ENCODE peak calls at places on chromosomes 6 and 20, in seven cellular contexts. D is cardiac fibroblast, G is A549, Q is mammary epithelial cell, S is endothelial cell, O is AG04449, X is K562. A is an unnamed sample.

GRCh38 chr6:137724495-137725211 is 142.4 kb upstream of the TNFAIP3 start:
- DNase-seq in O (no peak), G (no peak), S (no peak), D (no peak), X (no peak), Q (no peak), A (no peak)

GRCh38 chr6:170152111-170152926 is 138.6 kb downstream of the DLL1 start:
- DNase-seq in S (peak; percentile 30), D (no peak), G (no peak), O (no peak), X (no peak), Q (no peak), A (no peak)

GRCh38 chr20:39778847-39779641 is 816.9 kb downstream of the DHX35 start:
- DNase-seq in S (no peak), X (no peak), O (no peak), Q (no peak), D (no peak), G (no peak), A (no peak)

GRCh38 chr6:19153270-19153980 is 683.7 kb upstream of the ID4 start:
- DNase-seq in D (peak; percentile 20), G (no peak), X (no peak), S (no peak), Q (peak; percentile 3), O (no peak), A (no peak)

GRCh38 chr6:156396791-156397418 is 380.3 kb upstream of the ARID1B start:
- DNase-seq in S (no peak), X (no peak), Q (no peak), G (no peak), O (no peak), D (no peak), A (peak; percentile 16)

GRCh38 chr6:113856571-113857564 is at the start of gene MARCKS:
- DNase-seq in G (peak; percentile 80), D (peak; percentile 93), X (peak; percentile 67), O (no peak), S (peak; percentile 88), Q (peak; percentile 89), A (peak; percentile 84)

GRCh38 chr6:9101920-9102319 is 666.6 kb upstream of the SLC35B3 start:
- DNase-seq in S (no peak), X (no peak), O (no peak), Q (no peak), D (no peak), G (no peak), A (no peak)

GRCh38 chr20:58871533-58872102 is 19.1 kb downstream of the GNAS start:
- DNase-seq in O (no peak), D (no peak), Q (no peak), G (no peak), S (no peak), X (no peak), A (no peak)

GRCh38 chr6:28585335-28585734 is 59.7 kb downstream of the GPX5 start:
- DNase-seq in S (no peak), Q (peak; percentile 62), D (peak; percentile 81), G (no peak), O (no peak), X (peak; percentile 39), A (no peak)

DNA sequence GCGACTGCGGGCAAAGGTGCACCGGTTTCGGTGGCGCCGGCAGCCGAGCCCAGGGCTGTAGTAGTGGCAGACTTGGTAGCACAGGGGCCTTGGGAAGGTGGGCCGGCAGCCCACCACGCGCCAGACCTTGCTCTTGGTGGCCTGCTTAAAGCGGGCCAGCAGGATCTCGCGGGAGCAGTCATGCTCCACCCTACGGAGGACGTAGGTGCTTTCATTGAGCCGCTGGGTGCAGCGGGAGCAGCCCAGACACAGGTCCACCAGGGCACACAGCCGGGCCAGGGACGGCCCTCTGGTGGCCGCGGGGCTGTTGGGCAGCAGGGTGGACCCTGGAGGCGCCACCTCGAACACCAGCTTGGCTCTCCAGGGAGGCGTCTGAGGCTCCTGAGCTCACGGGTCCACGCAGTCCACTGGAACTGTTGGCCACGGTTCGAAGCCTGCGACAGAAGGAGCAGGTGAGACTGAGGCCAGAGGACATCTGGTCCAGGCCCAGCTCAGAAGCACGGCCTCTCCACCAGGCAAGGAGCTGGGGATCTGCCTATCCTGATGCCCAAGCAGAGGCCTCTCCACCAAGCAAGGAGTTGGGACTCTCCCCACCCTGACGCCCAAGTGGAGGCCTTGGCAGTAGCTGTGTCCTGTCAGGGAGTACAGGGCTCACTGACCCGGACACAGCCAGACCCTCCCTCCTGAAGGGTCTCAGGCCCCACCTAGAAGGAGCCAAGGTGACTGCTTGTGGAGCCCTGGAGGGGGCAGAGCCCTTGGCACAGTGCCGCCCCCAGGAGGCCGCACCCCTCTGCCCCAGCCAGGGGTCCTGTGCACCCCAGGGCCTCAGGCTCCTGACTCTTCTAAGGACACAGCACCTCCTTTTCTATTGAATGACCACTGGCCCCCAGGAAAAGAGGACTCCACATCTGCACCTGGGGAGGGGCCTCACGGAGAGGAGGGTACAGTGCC is 976 bp downstream of the HELZ2 start:
- DNase-seq in G (peak; percentile 49), S (peak; percentile 52), O (no peak), D (no peak), Q (no peak), X (peak; percentile 49), A (no peak)
- TF ChIP-seq CTCF in G (peak; percentile 10), S (no peak), O (peak; percentile 22), D (peak; percentile 13), Q (no peak), X (no peak), A (no peak)

GRCh38 chr6:111480988-111481830 is 1.8 kb downstream of the REV3L start:
- DNase-seq in Q (peak; percentile 13), X (no peak), D (no peak), G (no peak), S (no peak), O (no peak), A (no peak)

GRCh38 chr6:111477481-111477938 is 5.5 kb downstream of the REV3L start:
- DNase-seq in Q (peak; percentile 5), S (no peak), G (no peak), X (no peak), O (no peak), D (no peak), A (no peak)

GRCh38 chr6:111481836-111482235 is 1.2 kb downstream of the REV3L start:
- DNase-seq in S (no peak), D (peak; percentile 39), G (peak; percentile 26), X (no peak), O (no peak), Q (peak; percentile 46), A (no peak)

GRCh38 chr6:111478064-111478476 is 4.9 kb downstream of the REV3L start:
- DNase-seq in D (peak; percentile 57), G (no peak), S (no peak), Q (peak; percentile 33), X (no peak), O (no peak), A (no peak)

GRCh38 chr6:111478749-111479148 is 4.3 kb downstream of the REV3L start:
- DNase-seq in O (no peak), X (no peak), Q (peak; percentile 60), D (peak; percentile 79), G (peak; percentile 60), S (no peak), A (no peak)
- TF ChIP-seq CTCF in O (peak; percentile 41), X (peak; percentile 43), Q (peak; percentile 32), D (peak; percentile 40), G (peak; percentile 49), S (no peak), A (no peak)

DNA sequence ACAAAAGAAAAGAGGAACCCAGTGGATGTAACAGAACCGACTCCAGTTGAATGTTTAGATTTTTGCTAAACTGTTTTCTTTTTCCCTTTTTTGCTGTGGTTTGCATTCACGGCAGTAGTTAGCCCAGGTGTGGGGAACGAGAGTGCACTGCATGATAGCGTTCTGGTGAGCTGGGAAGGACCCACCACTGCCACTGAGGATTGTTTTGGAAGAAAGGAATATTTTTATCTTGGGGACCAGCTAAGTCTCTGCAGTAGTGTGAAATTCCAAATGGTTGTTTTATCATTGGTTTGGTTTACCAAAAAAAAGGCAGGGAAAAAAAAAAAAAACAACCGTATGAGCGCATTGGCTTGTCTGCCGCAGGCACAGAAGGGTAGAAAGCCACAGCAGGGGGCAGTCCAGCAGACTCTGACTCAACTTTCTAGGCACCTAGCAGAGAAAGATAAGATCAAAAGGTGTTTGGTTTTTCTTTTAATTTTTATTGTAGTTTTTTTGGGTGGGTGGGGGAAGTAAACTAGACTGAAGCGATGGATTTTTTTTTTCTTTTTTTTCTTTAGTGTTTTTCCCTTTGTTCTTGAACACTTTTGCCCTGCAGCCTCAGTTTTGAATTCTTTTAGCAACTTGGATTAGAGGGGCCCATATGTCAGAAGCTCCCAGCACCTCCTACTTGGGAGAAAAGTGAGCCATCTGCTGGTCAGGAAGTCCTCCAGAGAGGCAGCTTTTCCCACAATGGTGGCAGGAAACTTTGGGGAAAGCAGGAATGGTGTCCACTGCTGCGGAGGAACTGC is 13.5 kb upstream of the RAB5IF start:
- DNase-seq in X (peak; percentile 47), D (no peak), S (peak; percentile 43), Q (peak; percentile 9), G (no peak), O (no peak), A (no peak)
- TF ChIP-seq CTCF in X (peak; percentile 58), D (peak; percentile 25), S (no peak), Q (no peak), G (peak; percentile 20), O (peak; percentile 59), A (no peak)

GRCh38 chr6:47078991-47079390 is 36.9 kb upstream of the ADGRF1 start:
- DNase-seq in Q (no peak), D (no peak), G (no peak), O (no peak), S (no peak), X (no peak), A (no peak)

GRCh38 chr6:47075741-47076421 is 33.7 kb upstream of the ADGRF1 start:
- DNase-seq in S (no peak), D (no peak), Q (peak; percentile 79), G (no peak), X (no peak), O (no peak), A (no peak)

GRCh38 chr6:47076422-47077344 is 34.6 kb upstream of the ADGRF1 start:
- DNase-seq in S (no peak), X (no peak), D (no peak), Q (no peak), G (no peak), O (no peak), A (no peak)

GRCh38 chr6:47080083-47080596 is 38.0 kb upstream of the ADGRF1 start:
- DNase-seq in S (no peak), O (no peak), D (no peak), Q (no peak), X (no peak), G (no peak), A (no peak)

DNA sequence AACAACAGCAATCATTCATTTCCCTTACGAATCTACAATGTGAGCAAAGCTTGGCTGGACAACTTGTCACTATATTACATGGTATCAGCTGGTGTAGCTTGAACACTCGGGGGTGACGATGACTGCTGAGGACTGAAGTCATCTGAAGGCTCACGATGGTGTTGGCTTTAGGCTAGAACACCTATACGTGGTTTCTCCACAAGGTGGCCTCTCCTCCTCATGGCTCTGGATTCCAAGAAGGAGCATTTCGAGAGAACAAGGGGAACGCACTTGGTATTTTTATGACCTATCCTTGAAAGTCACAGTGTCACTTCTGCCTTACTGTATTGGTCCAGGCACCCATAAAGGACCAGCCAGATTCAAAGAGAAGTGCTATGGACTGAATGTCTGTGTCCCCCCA is 37.5 kb upstream of the ADGRF1 start:
- DNase-seq in G (peak; percentile 18), O (no peak), S (no peak), X (no peak), Q (no peak), D (peak; percentile 16), A (no peak)
- TF ChIP-seq CTCF in G (no peak), O (no peak), S (peak; percentile 17), X (peak; percentile 54), Q (no peak), D (peak; percentile 25), A (no peak)

A was measured in nephron progenitor cell.